ENCODE peak calls at places on chromosomes 1 and 21, in five cellular contexts. Z is T-cell; W is pancreas; L is CD8-positive, alpha-beta memory T cell; Y is stimulated activated CD8-positive, alpha-beta memory T cell treated with anti-CD3 and anti-CD28 coated beads, Interleukin-12 subunit alpha, Interleukin-12 subunit beta, amount 100 ng/mL, for 4 hours. V is an unnamed sample.

GRCh38 chr21:38976900-38977299 is 171.2 kb downstream of the ETS2 start:
- DNase-seq in Z (no peak), W (no peak), L (no peak), Y (no peak), V (no peak)

GRCh38 chr1:208270679-208271111 is 26.5 kb upstream of the PLXNA2 start:
- DNase-seq in Z (no peak), W (no peak), L (no peak), Y (no peak), V (no peak)

GRCh38 chr21:29302340-29302991 is 3.7 kb downstream of the BACH1 start:
- DNase-seq in Z (no peak), W (no peak), L (no peak), Y (no peak), V (no peak)

GRCh38 chr1:106447466-106447865 is 609.0 kb upstream of the PRMT6 start:
- DNase-seq in Z (no peak), W (no peak), L (no peak), Y (no peak), V (no peak)

GRCh38 chr1:37655274-37655673 is 20.6 kb upstream of the RSPO1 start:
- DNase-seq in Z (no peak), W (no peak), L (no peak), Y (no peak), V (no peak)

GRCh38 chr1:203202431-203203245 is 16.1 kb upstream of the CHI3L1 start:
- DNase-seq in Z (no peak), W (no peak), L (no peak), Y (no peak), V (no peak)

GRCh38 chr1:161486806-161487482 is 18.3 kb upstream of the FCGR2A start:
- DNase-seq in Z (peak), W (no peak), L (peak), Y (no peak), V (no peak)

GRCh38 chr1:36565576-36566501 is 83.1 kb upstream of the CSF3R start:
- DNase-seq in Z (no peak), W (no peak), L (no peak), Y (no peak), V (no peak)

GRCh38 chr1:37653906-37654305 is 19.2 kb upstream of the RSPO1 start:
- DNase-seq in Z (no peak), W (no peak), L (no peak), Y (no peak), V (no peak)

GRCh38 chr1:91798241-91798648 is 87.7 kb downstream of the TGFBR3 start:
- DNase-seq in Z (no peak), W (no peak), L (no peak), Y (no peak), V (no peak)

GRCh38 chr1:169584483-169585144 is 1.7 kb downstream of the F5 start:
- DNase-seq in Z (no peak), W (no peak), L (no peak), Y (no peak), V (no peak)

GRCh38 chr1:221093903-221094865 is 214.9 kb downstream of the HLX start:
- DNase-seq in Z (no peak), W (no peak), L (no peak), Y (no peak), V (no peak)

GRCh38 chr1:94118471-94118870 is 2.5 kb downstream of the ABCA4 start:
- DNase-seq in Z (no peak), W (no peak), L (no peak), Y (no peak), V (peak)

GRCh38 chr1:21568006-21568746 is 59.0 kb downstream of the ALPL start:
- DNase-seq in Z (no peak), W (no peak), L (no peak), Y (no peak), V (no peak)

GRCh38 chr1:226308166-226308722 is 720 bp downstream of the LIN9 start:
- DNase-seq in Z (no peak), W (no peak), L (no peak), Y (no peak), V (no peak)

GRCh38 chr1:25003457-25004190 is 73.5 kb upstream of the RUNX3 start:
- DNase-seq in Z (no peak), W (no peak), L (no peak), Y (no peak), V (no peak)

GRCh38 chr1:229076217-229076616 is 194.7 kb upstream of the RAB4A start:
- DNase-seq in Z (no peak), W (no peak), L (no peak), Y (no peak), V (no peak)

GRCh38 chr1:61301824-61302652 is 219.7 kb downstream of the NFIA start:
- DNase-seq in Z (no peak), W (no peak), L (no peak), Y (no peak), V (no peak)

GRCh38 chr1:70947864-70948263 is 99.8 kb downstream of the PTGER3 start:
- DNase-seq in Z (no peak), W (no peak), L (no peak), Y (no peak), V (no peak)

GRCh38 chr1:23617019-23617418 is 57.7 kb upstream of the ID3 start:
- DNase-seq in Z (no peak), W (no peak), L (no peak), Y (no peak), V (no peak)

GRCh38 chr1:73040811-73041210 is 758.5 kb upstream of the NEGR1 start:
- DNase-seq in Z (no peak), W (no peak), L (no peak), Y (no peak), V (no peak)

GRCh38 chr1:229887043-229887822 is 179.8 kb upstream of the GALNT2 start:
- DNase-seq in Z (no peak), W (no peak), L (no peak), Y (no peak), V (no peak)

GRCh38 chr1:223374064-223374610 is 10.2 kb upstream of the SUSD4 start:
- DNase-seq in Z (no peak), W (no peak), L (no peak), Y (no peak), V (no peak)

GRCh38 chr1:25430073-25430665 is 528 bp upstream of the MACO1 start:
- DNase-seq in Z (peak), W (peak), L (peak), Y (peak), V (peak)

GRCh38 chr1:153771841-153772593 is 3.2 kb upstream of the SLC27A3 start:
- DNase-seq in Z (no peak), W (peak), L (no peak), Y (no peak), V (no peak)

GRCh38 chr1:232891656-232892317 is 58.6 kb upstream of the NTPCR start:
- DNase-seq in Z (no peak), W (no peak), L (no peak), Y (no peak), V (no peak)

GRCh38 chr1:163093579-163093978 is 24.4 kb downstream of the RGS4 start:
- DNase-seq in Z (no peak), W (no peak), L (no peak), Y (no peak), V (no peak)

GRCh38 chr1:160634543-160635491 is 12.0 kb downstream of the SLAMF1 start:
- DNase-seq in Z (no peak), W (no peak), L (no peak), Y (no peak), V (peak)

GRCh38 chr21:15695241-15695640 is 34.5 kb upstream of the USP25 start:
- DNase-seq in Z (no peak), W (no peak), L (no peak), Y (no peak), V (no peak)

GRCh38 chr1:38239258-38239657 is 192.7 kb upstream of the POU3F1 start:
- DNase-seq in Z (no peak), W (no peak), L (no peak), Y (no peak), V (no peak)

GRCh38 chr1:209766051-209766450 is 10.2 kb downstream of the TRAF3IP3 start:
- DNase-seq in Z (no peak), W (no peak), L (no peak), Y (no peak), V (no peak)

GRCh38 chr1:185739967-185740366 is 5.8 kb downstream of the HMCN1 start:
- DNase-seq in Z (no peak), W (no peak), L (no peak), Y (no peak), V (no peak)

GRCh38 chr1:12556368-12556930 is 61.6 kb downstream of the DHRS3 start:
- DNase-seq in Z (no peak), W (peak), L (no peak), Y (no peak), V (peak)

GRCh38 chr1:37537378-37537777 is 16.7 kb downstream of the SNIP1 start:
- DNase-seq in Z (no peak), W (no peak), L (no peak), Y (no peak), V (no peak)

GRCh38 chr1:150409504-150410362 is 45.8 kb downstream of the RPRD2 start:
- DNase-seq in Z (no peak), W (no peak), L (no peak), Y (no peak), V (peak)

GRCh38 chr1:182015360-182015759 is 46.2 kb downstream of the ZNF648 start:
- DNase-seq in Z (no peak), W (no peak), L (no peak), Y (no peak), V (no peak)

GRCh38 chr21:35646606-35647005 is 413.7 kb downstream of the SETD4 start:
- DNase-seq in Z (no peak), W (no peak), L (no peak), Y (no peak), V (no peak)

V was measured in upper lobe of left lung.